ENCODE peak calls at places on chromosome 5, in seven cellular contexts. One of them, this sample, is unnamed.

GRCh38 chr5:80931423-80931822 is 28.7 kb upstream of the RASGRF2 start:
- DNase-seq in heart left ventricle: no peak
- DNase-seq in IMR-90: no peak
- DNase-seq in heart right ventricle: no peak
- DNase-seq in keratinocyte: no peak
- DNase-seq in fibroblast of lung: no peak
- DNase-seq in lower lobe of right lung: no peak
- DNase-seq in this sample: no peak

GRCh38 chr5:97534166-97534565 is 351.1 kb upstream of the RIOK2 start:
- DNase-seq in heart right ventricle: no peak
- DNase-seq in fibroblast of lung: peak; percentile 87
- DNase-seq in IMR-90: peak; percentile 94
- DNase-seq in keratinocyte: peak; percentile 76
- DNase-seq in lower lobe of right lung: no peak
- DNase-seq in heart left ventricle: no peak
- DNase-seq in this sample: peak; percentile 78

GRCh38 chr5:1542755-1543154 is 19.0 kb upstream of the LPCAT1 start:
- DNase-seq in heart left ventricle: no peak
- DNase-seq in IMR-90: no peak
- DNase-seq in heart right ventricle: no peak
- DNase-seq in keratinocyte: peak; percentile 98
- DNase-seq in lower lobe of right lung: peak; percentile 84
- DNase-seq in fibroblast of lung: peak; percentile 78
- DNase-seq in this sample: peak; percentile 81

GRCh38 chr5:126487596-126487995 is 64.4 kb downstream of the GRAMD2B start:
- DNase-seq in keratinocyte: no peak
- DNase-seq in heart left ventricle: no peak
- DNase-seq in lower lobe of right lung: no peak
- DNase-seq in IMR-90: no peak
- DNase-seq in fibroblast of lung: no peak
- DNase-seq in heart right ventricle: no peak
- DNase-seq in this sample: no peak

GRCh38 chr5:77259479-77259878 is 49.0 kb downstream of the PDE8B start:
- DNase-seq in lower lobe of right lung: no peak
- DNase-seq in heart left ventricle: no peak
- DNase-seq in keratinocyte: no peak
- DNase-seq in heart right ventricle: no peak
- DNase-seq in IMR-90: peak; percentile 2
- DNase-seq in fibroblast of lung: peak; percentile 0
- DNase-seq in this sample: no peak

GRCh38 chr5:75640395-75640794 is 29.1 kb downstream of the ANKDD1B start:
- DNase-seq in heart right ventricle: no peak
- DNase-seq in lower lobe of right lung: no peak
- DNase-seq in fibroblast of lung: peak; percentile 95
- DNase-seq in heart left ventricle: no peak
- DNase-seq in IMR-90: peak; percentile 78
- DNase-seq in keratinocyte: no peak
- DNase-seq in this sample: peak; percentile 57

GRCh38 chr5:103472820-103473219 is 89.8 kb downstream of the NUDT12 start:
- DNase-seq in heart left ventricle: no peak
- DNase-seq in heart right ventricle: no peak
- DNase-seq in lower lobe of right lung: no peak
- DNase-seq in keratinocyte: no peak
- DNase-seq in IMR-90: peak; percentile 59
- DNase-seq in fibroblast of lung: peak; percentile 76
- DNase-seq in this sample: no peak

GRCh38 chr5:17261075-17261474 is 43.6 kb downstream of the BASP1 start:
- DNase-seq in keratinocyte: no peak
- DNase-seq in fibroblast of lung: peak; percentile 34
- DNase-seq in heart left ventricle: no peak
- DNase-seq in lower lobe of right lung: no peak
- DNase-seq in heart right ventricle: no peak
- DNase-seq in IMR-90: no peak
- DNase-seq in this sample: no peak

GRCh38 chr5:56359809-56360685 is 126.9 kb upstream of the ANKRD55 start:
- DNase-seq in heart left ventricle: no peak
- DNase-seq in keratinocyte: no peak
- DNase-seq in lower lobe of right lung: no peak
- DNase-seq in fibroblast of lung: peak; percentile 67
- DNase-seq in heart right ventricle: no peak
- DNase-seq in IMR-90: peak; percentile 20
- DNase-seq in this sample: no peak

GRCh38 chr5:157611571-157612067 is 36.0 kb upstream of the ADAM19 start:
- DNase-seq in heart left ventricle: no peak
- DNase-seq in keratinocyte: no peak
- DNase-seq in heart right ventricle: no peak
- DNase-seq in lower lobe of right lung: no peak
- DNase-seq in fibroblast of lung: no peak
- DNase-seq in IMR-90: no peak
- DNase-seq in this sample: no peak

GRCh38 chr5:8184455-8185063 is 315.6 kb downstream of the MTRR start:
- DNase-seq in heart right ventricle: peak; percentile 29
- DNase-seq in heart left ventricle: no peak
- DNase-seq in lower lobe of right lung: no peak
- DNase-seq in fibroblast of lung: no peak
- DNase-seq in IMR-90: peak; percentile 28
- DNase-seq in keratinocyte: no peak
- DNase-seq in this sample: no peak

GRCh38 chr5:179257190-179257741 is 88.0 kb downstream of the ADAMTS2 start:
- DNase-seq in heart left ventricle: peak; percentile 68
- DNase-seq in IMR-90: no peak
- DNase-seq in fibroblast of lung: no peak
- DNase-seq in heart right ventricle: no peak
- DNase-seq in keratinocyte: no peak
- DNase-seq in lower lobe of right lung: no peak
- DNase-seq in this sample: no peak

GRCh38 chr5:176762489-176762888 is 47.9 kb upstream of the UNC5A start:
- DNase-seq in IMR-90: peak; percentile 16
- DNase-seq in heart left ventricle: no peak
- DNase-seq in heart right ventricle: no peak
- DNase-seq in lower lobe of right lung: no peak
- DNase-seq in fibroblast of lung: no peak
- DNase-seq in keratinocyte: no peak
- DNase-seq in this sample: no peak

GRCh38 chr5:177494356-177495195 is 2.8 kb downstream of the PDLIM7 start:
- DNase-seq in fibroblast of lung: peak; percentile 94
- DNase-seq in keratinocyte: peak; percentile 36
- DNase-seq in heart left ventricle: peak; percentile 83
- DNase-seq in lower lobe of right lung: peak; percentile 75
- DNase-seq in heart right ventricle: peak; percentile 65
- DNase-seq in IMR-90: peak; percentile 92
- DNase-seq in this sample: no peak

GRCh38 chr5:111383288-111383970 is 128.9 kb downstream of the STARD4 start:
- DNase-seq in heart right ventricle: no peak
- DNase-seq in fibroblast of lung: peak; percentile 68
- DNase-seq in heart left ventricle: no peak
- DNase-seq in keratinocyte: no peak
- DNase-seq in IMR-90: peak; percentile 42
- DNase-seq in lower lobe of right lung: no peak
- DNase-seq in this sample: no peak

GRCh38 chr5:76029739-76030138 is 53.4 kb upstream of the SV2C start:
- DNase-seq in lower lobe of right lung: no peak
- DNase-seq in heart right ventricle: no peak
- DNase-seq in heart left ventricle: no peak
- DNase-seq in IMR-90: no peak
- DNase-seq in fibroblast of lung: no peak
- DNase-seq in keratinocyte: no peak
- DNase-seq in this sample: no peak

GRCh38 chr5:21919417-21920022 is 933.6 kb downstream of the CDH12 start:
- DNase-seq in IMR-90: peak; percentile 45
- DNase-seq in fibroblast of lung: peak; percentile 25
- DNase-seq in lower lobe of right lung: no peak
- DNase-seq in heart right ventricle: no peak
- DNase-seq in keratinocyte: no peak
- DNase-seq in heart left ventricle: no peak
- DNase-seq in this sample: no peak

GRCh38 chr5:90954951-90955635 is 396.5 kb downstream of the ADGRV1 start:
- DNase-seq in heart right ventricle: no peak
- DNase-seq in keratinocyte: no peak
- DNase-seq in fibroblast of lung: no peak
- DNase-seq in heart left ventricle: no peak
- DNase-seq in IMR-90: no peak
- DNase-seq in lower lobe of right lung: no peak
- DNase-seq in this sample: no peak

GRCh38 chr5:7242118-7242517 is 153.8 kb upstream of the ADCY2 start:
- DNase-seq in IMR-90: no peak
- DNase-seq in keratinocyte: no peak
- DNase-seq in lower lobe of right lung: no peak
- DNase-seq in fibroblast of lung: no peak
- DNase-seq in heart left ventricle: no peak
- DNase-seq in heart right ventricle: no peak
- DNase-seq in this sample: no peak

GRCh38 chr5:126449751-126450271 is 26.6 kb downstream of the GRAMD2B start:
- DNase-seq in keratinocyte: no peak
- DNase-seq in heart left ventricle: no peak
- DNase-seq in heart right ventricle: no peak
- DNase-seq in fibroblast of lung: peak; percentile 74
- DNase-seq in lower lobe of right lung: no peak
- DNase-seq in IMR-90: peak; percentile 77
- DNase-seq in this sample: peak; percentile 99

GRCh38 chr5:126477681-126478117 is 54.5 kb downstream of the GRAMD2B start:
- DNase-seq in lower lobe of right lung: no peak
- DNase-seq in heart right ventricle: no peak
- DNase-seq in fibroblast of lung: peak; percentile 27
- DNase-seq in keratinocyte: no peak
- DNase-seq in IMR-90: no peak
- DNase-seq in heart left ventricle: no peak
- DNase-seq in this sample: no peak

DNA sequence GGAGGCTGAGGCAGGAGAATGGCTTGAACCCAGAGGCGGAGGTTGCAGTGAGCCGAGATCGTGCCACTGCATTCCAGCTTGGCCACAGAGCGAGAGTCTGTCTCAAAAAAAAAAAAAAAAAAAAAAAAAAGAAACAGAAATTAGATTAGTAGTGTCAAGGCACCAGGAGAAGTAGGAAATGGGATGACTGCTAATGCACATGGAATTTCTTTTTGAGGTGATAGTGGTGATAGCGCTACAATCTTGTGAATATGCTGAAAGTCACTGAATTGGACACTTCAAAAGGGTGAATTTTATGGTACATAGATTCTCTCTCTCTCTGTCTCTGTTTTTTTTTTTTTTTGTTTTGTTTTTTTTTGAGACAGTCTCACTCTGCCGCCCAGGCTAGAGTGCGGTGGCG is 42.1 kb upstream of the SUB1 start:
- DNase-seq in heart right ventricle: no peak
- DNase-seq in lower lobe of right lung: no peak
- DNase-seq in IMR-90: no peak
- DNase-seq in fibroblast of lung: peak; percentile 69
- DNase-seq in keratinocyte: no peak
- DNase-seq in heart left ventricle: no peak
- DNase-seq in this sample: no peak
- H3K27ac ChIP-seq in heart right ventricle: no peak overlapping the region
- H3K27ac ChIP-seq in lower lobe of right lung: no peak overlapping the region
- H3K27ac ChIP-seq in IMR-90: no peak overlapping the region
- H3K27ac ChIP-seq in fibroblast of lung: no peak overlapping the region
- H3K27ac ChIP-seq in keratinocyte: no peak overlapping the region
- H3K27ac ChIP-seq in heart left ventricle: no peak overlapping the region
- H3K27ac ChIP-seq in this sample: no peak overlapping the region

GRCh38 chr5:34632805-34633414 is 23.2 kb upstream of the RAI14 start:
- DNase-seq in heart left ventricle: no peak
- DNase-seq in fibroblast of lung: peak; percentile 29
- DNase-seq in heart right ventricle: no peak
- DNase-seq in IMR-90: no peak
- DNase-seq in lower lobe of right lung: no peak
- DNase-seq in keratinocyte: no peak
- DNase-seq in this sample: no peak
- H3K27ac ChIP-seq in heart left ventricle: no peak overlapping the region
- H3K27ac ChIP-seq in fibroblast of lung: no peak overlapping the region
- H3K27ac ChIP-seq in heart right ventricle: no peak overlapping the region
- H3K27ac ChIP-seq in IMR-90: peak overlapping the region; percentile 44
- H3K27ac ChIP-seq in lower lobe of right lung: no peak overlapping the region
- H3K27ac ChIP-seq in keratinocyte: no peak overlapping the region
- H3K27ac ChIP-seq in this sample: no peak overlapping the region

DNA sequence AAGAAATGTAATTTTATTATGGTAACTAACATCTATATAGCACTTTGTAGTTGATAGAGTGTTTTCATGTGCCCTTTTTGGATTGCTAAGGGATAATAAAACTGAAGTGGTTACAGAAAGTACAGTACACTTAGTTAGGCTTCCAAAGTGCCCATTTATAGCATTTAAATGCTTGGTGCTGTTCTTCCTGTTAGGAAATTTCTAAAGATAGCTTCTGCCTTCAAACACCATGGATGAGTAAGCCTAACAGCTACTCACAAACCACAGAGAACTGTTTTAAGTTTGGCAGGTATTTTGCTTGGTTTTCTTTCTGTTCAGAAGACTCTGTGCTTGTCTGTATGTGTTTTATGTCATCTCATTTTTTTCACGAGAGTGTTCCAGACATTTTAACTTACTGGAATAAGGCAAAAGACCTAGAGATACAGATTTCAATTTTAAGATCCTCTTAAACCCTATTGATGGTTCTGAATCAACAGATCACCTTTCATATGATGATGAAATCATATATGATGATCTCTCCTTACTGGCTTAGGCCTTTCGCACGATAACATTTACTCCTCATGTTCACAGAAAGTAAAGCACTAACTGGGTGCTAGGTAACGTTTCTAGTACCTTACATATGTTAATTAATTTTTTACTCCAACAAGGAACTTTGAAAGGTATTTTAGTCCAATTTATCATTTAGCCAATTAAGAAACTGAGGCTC is 4.4 kb downstream of the RIMOC1 start:
- DNase-seq in heart left ventricle: no peak
- DNase-seq in keratinocyte: no peak
- DNase-seq in IMR-90: peak; percentile 80
- DNase-seq in heart right ventricle: no peak
- DNase-seq in fibroblast of lung: peak; percentile 88
- DNase-seq in lower lobe of right lung: no peak
- DNase-seq in this sample: no peak
- H3K27ac ChIP-seq in heart left ventricle: peak overlapping the region; percentile 6
- H3K27ac ChIP-seq in keratinocyte: no peak overlapping the region
- H3K27ac ChIP-seq in IMR-90: no peak overlapping the region
- H3K27ac ChIP-seq in heart right ventricle: peak overlapping the region; percentile 89
- H3K27ac ChIP-seq in fibroblast of lung: peak overlapping the region; percentile 7
- H3K27ac ChIP-seq in lower lobe of right lung: no peak overlapping the region
- H3K27ac ChIP-seq in this sample: peak overlapping the region; percentile 27

GRCh38 chr5:148910216-148910615 is 83.8 kb downstream of the ADRB2 start:
- DNase-seq in lower lobe of right lung: no peak
- DNase-seq in heart right ventricle: no peak
- DNase-seq in IMR-90: no peak
- DNase-seq in heart left ventricle: no peak
- DNase-seq in keratinocyte: no peak
- DNase-seq in fibroblast of lung: no peak
- DNase-seq in this sample: no peak

GRCh38 chr5:148909766-148910165 is 83.4 kb downstream of the ADRB2 start:
- DNase-seq in lower lobe of right lung: no peak
- DNase-seq in heart right ventricle: no peak
- DNase-seq in keratinocyte: no peak
- DNase-seq in heart left ventricle: no peak
- DNase-seq in fibroblast of lung: no peak
- DNase-seq in IMR-90: no peak
- DNase-seq in this sample: no peak

GRCh38 chr5:148906968-148907367 is 80.6 kb downstream of the ADRB2 start:
- DNase-seq in heart right ventricle: no peak
- DNase-seq in IMR-90: no peak
- DNase-seq in fibroblast of lung: no peak
- DNase-seq in keratinocyte: no peak
- DNase-seq in heart left ventricle: no peak
- DNase-seq in lower lobe of right lung: no peak
- DNase-seq in this sample: no peak

GRCh38 chr5:148910686-148911361 is 84.4 kb downstream of the ADRB2 start:
- DNase-seq in heart left ventricle: peak; percentile 26
- DNase-seq in heart right ventricle: peak; percentile 25
- DNase-seq in lower lobe of right lung: peak; percentile 86
- DNase-seq in IMR-90: peak; percentile 64
- DNase-seq in keratinocyte: peak; percentile 91
- DNase-seq in fibroblast of lung: peak; percentile 70
- DNase-seq in this sample: no peak

GRCh38 chr5:148909001-148909400 is 82.6 kb downstream of the ADRB2 start:
- DNase-seq in heart left ventricle: no peak
- DNase-seq in keratinocyte: no peak
- DNase-seq in IMR-90: peak; percentile 87
- DNase-seq in lower lobe of right lung: no peak
- DNase-seq in fibroblast of lung: peak; percentile 68
- DNase-seq in heart right ventricle: no peak
- DNase-seq in this sample: no peak
- H3K27ac ChIP-seq in heart left ventricle: no peak overlapping the region
- H3K27ac ChIP-seq in keratinocyte: peak overlapping the region; percentile 19
- H3K27ac ChIP-seq in IMR-90: peak overlapping the region; percentile 62
- H3K27ac ChIP-seq in lower lobe of right lung: peak overlapping the region; percentile 33
- H3K27ac ChIP-seq in fibroblast of lung: peak overlapping the region; percentile 87
- H3K27ac ChIP-seq in heart right ventricle: no peak overlapping the region
- H3K27ac ChIP-seq in this sample: peak overlapping the region; percentile 100

This sample was measured in epithelial cell of prostate.